ENCODE peak calls at places on chromosomes 16 and 17, in nine cellular contexts. D is cerebellar cortex; F is endothelial cell; S is stimulated activated CD4-positive, alpha-beta T cell treated with anti-CD3 and anti-CD28 coated beads, Interleukin-15, amount 100 ng/mL, for 1 hour; U is ureter; Z is neural crest cell; K is GM10248; W is NCI-H1417; R is HCT116. L is an unnamed sample.
A peak's percentile ranks its signal among the peaks of the same experiment; 100 is the strongest.

GRCh38 chr16:86355538-86355937 is 154.8 kb upstream of the FOXF1 start:
- DNase-seq in D (no peak), F (no peak), S (no peak), U (no peak), Z (no peak), K (no peak), W (no peak), R (peak; percentile 92), L (no peak)

GRCh38 chr16:9176547-9177418 is 85.3 kb downstream of the HAPSTR1 start:
- DNase-seq in D (no peak), F (no peak), S (no peak), U (no peak), Z (peak; percentile 16), K (no peak), W (no peak), R (no peak), L (no peak)

GRCh38 chr17:36703860-36704266 is 102.5 kb downstream of the MRM1 start:
- DNase-seq in D (peak; percentile 45), F (peak; percentile 83), S (peak; percentile 38), U (no peak), Z (peak; percentile 74), K (peak; percentile 53), W (no peak), R (no peak), L (no peak)

GRCh38 chr17:10668771-10669170 is 11.7 kb upstream of the MYH3 start:
- DNase-seq in D (no peak), F (no peak), S (no peak), U (no peak), Z (no peak), K (no peak), W (no peak), R (no peak), L (no peak)

GRCh38 chr16:9077001-9077809 is 14.2 kb upstream of the HAPSTR1 start:
- DNase-seq in D (no peak), F (no peak), S (no peak), U (no peak), Z (no peak), K (no peak), W (no peak), R (peak; percentile 47), L (no peak)

GRCh38 chr17:59330314-59330942 is 1.0 kb upstream of the YPEL2 start:
- DNase-seq in D (peak; percentile 82), F (peak; percentile 45), S (no peak), U (peak; percentile 66), Z (no peak), K (no peak), W (peak; percentile 57), R (no peak), L (no peak)

GRCh38 chr16:11681526-11681925 is 13.3 kb downstream of the SNN start:
- DNase-seq in D (no peak), F (no peak), S (no peak), U (no peak), Z (no peak), K (no peak), W (no peak), R (no peak), L (no peak)

GRCh38 chr17:43366809-43367587 is 31.8 kb upstream of the ARL4D start:
- DNase-seq in D (no peak), F (no peak), S (no peak), U (peak; percentile 48), Z (no peak), K (no peak), W (no peak), R (no peak), L (no peak)

GRCh38 chr17:74052993-74053744 is 150.3 kb upstream of the RPL38 start:
- DNase-seq in D (no peak), F (no peak), S (no peak), U (no peak), Z (no peak), K (no peak), W (no peak), R (no peak), L (no peak)

GRCh38 chr17:67054011-67054591 is 9.7 kb downstream of the CACNG1 start:
- DNase-seq in D (no peak), F (no peak), S (no peak), U (no peak), Z (no peak), K (no peak), W (no peak), R (no peak), L (no peak)

GRCh38 chr16:64440421-64440831 is 681.4 kb downstream of the CDH11 start:
- DNase-seq in D (no peak), F (no peak), S (no peak), U (no peak), Z (no peak), K (no peak), W (no peak), R (no peak), L (no peak)

GRCh38 chr17:46758614-46759013 is 59.9 kb downstream of the WNT3 start:
- DNase-seq in D (no peak), F (no peak), S (no peak), U (no peak), Z (no peak), K (no peak), W (no peak), R (no peak), L (no peak)

GRCh38 chr16:76573281-76573680 is 296.1 kb downstream of the CNTNAP4 start:
- DNase-seq in D (peak; percentile 28), F (no peak), S (no peak), U (no peak), Z (no peak), K (no peak), W (no peak), R (no peak), L (no peak)

GRCh38 chr17:15958484-15958854 is 13.5 kb downstream of the ADORA2B start:
- DNase-seq in D (no peak), F (no peak), S (no peak), U (no peak), Z (no peak), K (no peak), W (no peak), R (no peak), L (no peak)

GRCh38 chr16:22948058-22948602 is 134.2 kb downstream of the HS3ST2 start:
- DNase-seq in D (no peak), F (no peak), S (no peak), U (no peak), Z (peak; percentile 1), K (peak; percentile 13), W (no peak), R (no peak), L (no peak)

GRCh38 chr16:68406458-68407041 is 41.8 kb downstream of the SMPD3 start:
- DNase-seq in D (no peak), F (no peak), S (no peak), U (no peak), Z (no peak), K (no peak), W (peak; percentile 75), R (no peak), L (no peak)

GRCh38 chr17:81552244-81553017 is at the start of gene FAAP100:
- DNase-seq in D (peak; percentile 73), F (peak; percentile 86), S (peak; percentile 76), U (peak; percentile 76), Z (peak; percentile 76), K (peak; percentile 94), W (peak; percentile 91), R (peak; percentile 70), L (no peak)

GRCh38 chr17:3531266-3532101 is 26.1 kb downstream of the TRPV3 start:
- DNase-seq in D (peak; percentile 26), F (no peak), S (no peak), U (no peak), Z (peak; percentile 61), K (no peak), W (no peak), R (no peak), L (no peak)

GRCh38 chr17:52105601-52106000 is 52.9 kb downstream of the CA10 start:
- DNase-seq in D (no peak), F (no peak), S (no peak), U (no peak), Z (no peak), K (no peak), W (no peak), R (no peak), L (no peak)

GRCh38 chr17:40346768-40347154 is 17.8 kb downstream of the GJD3 start:
- DNase-seq in D (no peak), F (no peak), S (no peak), U (no peak), Z (no peak), K (no peak), W (no peak), R (no peak), L (no peak)

GRCh38 chr17:67850991-67851631 is 25.8 kb downstream of the BPTF start:
- DNase-seq in D (no peak), F (no peak), S (no peak), U (no peak), Z (no peak), K (no peak), W (no peak), R (no peak), L (no peak)

GRCh38 chr17:78442648-78443128 is 64.2 kb downstream of the PGS1 start:
- DNase-seq in D (no peak), F (no peak), S (no peak), U (peak; percentile 66), Z (no peak), K (no peak), W (no peak), R (no peak), L (no peak)

GRCh38 chr17:44581868-44582267 is 24.6 kb downstream of the FZD2 start:
- DNase-seq in D (no peak), F (no peak), S (no peak), U (no peak), Z (no peak), K (no peak), W (no peak), R (peak; percentile 19), L (no peak)

GRCh38 chr17:29048440-29049360 is 5.8 kb downstream of the PIPOX start:
- DNase-seq in D (no peak), F (no peak), S (no peak), U (no peak), Z (peak; percentile 55), K (no peak), W (peak; percentile 66), R (no peak), L (no peak)

GRCh38 chr16:17723735-17724134 is 253.0 kb upstream of the XYLT1 start:
- DNase-seq in D (no peak), F (no peak), S (no peak), U (no peak), Z (no peak), K (no peak), W (no peak), R (no peak), L (no peak)

GRCh38 chr16:1830213-1830612 is 3.2 kb downstream of the FAHD1 start:
- DNase-seq in D (no peak), F (no peak), S (no peak), U (no peak), Z (no peak), K (no peak), W (no peak), R (no peak), L (no peak)

GRCh38 chr17:28573966-28574480 is 2.7 kb downstream of the ALDOC start:
- DNase-seq in D (no peak), F (no peak), S (no peak), U (no peak), Z (no peak), K (no peak), W (no peak), R (no peak), L (no peak)

GRCh38 chr16:70253291-70254094 is 1.8 kb upstream of the EXOSC6 start:
- DNase-seq in D (peak; percentile 50), F (peak; percentile 70), S (no peak), U (peak; percentile 45), Z (peak; percentile 60), K (no peak), W (peak; percentile 8), R (peak; percentile 28), L (no peak)

GRCh38 chr16:2515180-2515803 is 1.5 kb downstream of the ATP6V0C start:
- DNase-seq in D (no peak), F (no peak), S (no peak), U (no peak), Z (no peak), K (no peak), W (no peak), R (no peak), L (no peak)

GRCh38 chr16:3256876-3257465 is 538 bp upstream of the MEFV start:
- DNase-seq in D (no peak), F (no peak), S (no peak), U (no peak), Z (no peak), K (no peak), W (no peak), R (no peak), L (no peak)

L was measured in keratinocyte.